ENCODE peak calls at places on chromosome 12, in five cellular contexts. E is fibroblast of pulmonary artery; D is AG20443; I is stimulated activated CD4-positive, alpha-beta T cell treated with anti-CD3 and anti-CD28 coated beads, Interleukin-2, amount 100 ng/mL, for 48 hours; X is dorsolateral prefrontal cortex. Z is an unnamed sample.

GRCh38 chr12:93819048-93819491 is 141.9 kb downstream of the CRADD start:
- DNase-seq in I (no peak), X (peak), E (peak), D (peak), Z (peak)

GRCh38 chr12:31321565-31322228 is 4.3 kb downstream of the SINHCAF start:
- DNase-seq in X (no peak), E (peak), I (no peak), D (no peak), Z (peak)

GRCh38 chr12:124131671-124132058 is 158.7 kb downstream of the ZNF664 start:
- DNase-seq in I (no peak), X (no peak), D (no peak), E (no peak), Z (no peak)

GRCh38 chr12:123571343-123571813 is 13.0 kb upstream of the TMED2 start:
- DNase-seq in E (peak), D (peak), X (peak), I (no peak), Z (peak)

GRCh38 chr12:109053382-109054123 is 1.2 kb downstream of the USP30 start:
- DNase-seq in I (peak), D (no peak), X (no peak), E (no peak), Z (no peak)

GRCh38 chr12:26798013-26798412 is 35.0 kb downstream of the ITPR2 start:
- DNase-seq in X (no peak), D (peak), I (no peak), E (peak), Z (peak)

GRCh38 chr12:95989504-95990123 is 6.5 kb downstream of the HAL start:
- DNase-seq in E (no peak), X (no peak), I (no peak), D (no peak), Z (no peak)

GRCh38 chr12:55925870-55926737 is 1.6 kb downstream of the PYM1 start:
- DNase-seq in X (no peak), I (no peak), D (peak), E (no peak), Z (no peak)

GRCh38 chr12:122659579-122659978 is 43.6 kb downstream of the HCAR2 start:
- DNase-seq in I (no peak), E (no peak), X (no peak), D (no peak), Z (no peak)

GRCh38 chr12:49018282-49019119 is at the start of gene PRKAG1:
- DNase-seq in E (peak), I (peak), X (peak), D (peak), Z (peak)

GRCh38 chr12:56983386-56983785 is 23.0 kb downstream of the ZBTB39 start:
- DNase-seq in I (no peak), D (no peak), E (no peak), X (no peak), Z (no peak)

Z was measured in astrocyte of the spinal cord.